ENCODE peak calls at places on chromosomes 3 and 15, in eight cellular contexts. Z, B, W, U, L, T, A and K are unnamed samples.
A peak's percentile ranks its signal among the peaks of the same experiment; 100 is the strongest.

GRCh38 chr3:5197470-5198312 is 10.2 kb downstream of the EDEM1 start:
- DNase-seq in Z (no peak), B (no peak), W (no peak), U (no peak), L (no peak), T (no peak), A (peak; percentile 73), K (no peak)

GRCh38 chr3:52721742-52722033 is 15.8 kb downstream of the SPCS1 start:
- DNase-seq in Z (no peak), B (no peak), W (no peak), U (no peak), L (no peak), T (no peak), A (no peak), K (no peak)

GRCh38 chr15:79540551-79540950 is 108.4 kb downstream of the MINAR1 start:
- DNase-seq in Z (no peak), B (no peak), W (no peak), U (no peak), L (no peak), T (no peak), A (no peak), K (no peak)

GRCh38 chr3:184643442-184643841 is 68.4 kb downstream of the MAGEF1 start:
- DNase-seq in Z (no peak), B (no peak), W (no peak), U (no peak), L (no peak), T (no peak), A (no peak), K (no peak)

GRCh38 chr15:59051867-59052861 is 52.8 kb upstream of the CCNB2 start:
- DNase-seq in Z (no peak), B (no peak), W (no peak), U (no peak), L (no peak), T (no peak), A (no peak), K (no peak)

GRCh38 chr15:33360876-33361275 is 50.1 kb downstream of the RYR3 start:
- DNase-seq in Z (no peak), B (no peak), W (no peak), U (no peak), L (no peak), T (no peak), A (no peak), K (no peak)

GRCh38 chr3:127417709-127418559 is 130.1 kb upstream of the PRR20G start:
- DNase-seq in Z (no peak), B (no peak), W (no peak), U (peak; percentile 41), L (peak; percentile 63), T (no peak), A (no peak), K (peak; percentile 65)

GRCh38 chr3:126119008-126119675 is 35.2 kb upstream of the SLC41A3 start:
- DNase-seq in Z (no peak), B (peak; percentile 10), W (peak; percentile 50), U (no peak), L (no peak), T (no peak), A (no peak), K (peak; percentile 46)

GRCh38 chr3:64814360-64814759 is 126.6 kb upstream of the ADAMTS9 start:
- DNase-seq in Z (no peak), B (no peak), W (no peak), U (no peak), L (no peak), T (no peak), A (no peak), K (no peak)

GRCh38 chr15:29183071-29183831 is 86.4 kb downstream of the NSMCE3 start:
- DNase-seq in Z (no peak), B (no peak), W (no peak), U (no peak), L (no peak), T (peak; percentile 48), A (no peak), K (no peak)

GRCh38 chr3:153026026-153026425 is 136.0 kb upstream of the RAP2B start:
- DNase-seq in Z (no peak), B (no peak), W (no peak), U (no peak), L (no peak), T (peak; percentile 53), A (peak; percentile 52), K (no peak)

GRCh38 chr3:133535971-133536634 is 37.4 kb upstream of the CDV3 start:
- DNase-seq in Z (no peak), B (no peak), W (no peak), U (no peak), L (no peak), T (peak; percentile 82), A (peak; percentile 98), K (no peak)

GRCh38 chr15:80620141-80620540 is 75.0 kb upstream of the ABHD17C start:
- DNase-seq in Z (no peak), B (no peak), W (no peak), U (no peak), L (no peak), T (no peak), A (no peak), K (no peak)

GRCh38 chr3:42700366-42701288 is 2.0 kb downstream of the HHATL start:
- DNase-seq in Z (no peak), B (no peak), W (no peak), U (no peak), L (peak; percentile 46), T (no peak), A (no peak), K (no peak)

GRCh38 chr3:118292841-118293240 is 741.8 kb downstream of the IGSF11 start:
- DNase-seq in Z (no peak), B (no peak), W (no peak), U (no peak), L (no peak), T (no peak), A (no peak), K (no peak)

GRCh38 chr15:85837011-85837433 is 42.3 kb upstream of the KLHL25 start:
- DNase-seq in Z (no peak), B (no peak), W (no peak), U (no peak), L (no peak), T (peak; percentile 29), A (no peak), K (no peak)

GRCh38 chr3:70000028-70000410 is 486 bp downstream of the SAMMSON start:
- DNase-seq in Z (no peak), B (no peak), W (no peak), U (no peak), L (no peak), T (no peak), A (no peak), K (no peak)

GRCh38 chr3:114442251-114442650 is 148.4 kb downstream of the TIGIT start:
- DNase-seq in Z (no peak), B (no peak), W (no peak), U (no peak), L (no peak), T (peak; percentile 48), A (peak; percentile 77), K (no peak)

GRCh38 chr3:71066849-71067261 is 516.7 kb downstream of the FOXP1 start:
- DNase-seq in Z (no peak), B (no peak), W (no peak), U (no peak), L (peak; percentile 65), T (peak; percentile 53), A (peak; percentile 65), K (no peak)

GRCh38 chr3:111747490-111747889 is 111.6 kb upstream of the PHLDB2 start:
- DNase-seq in Z (no peak), B (no peak), W (no peak), U (no peak), L (no peak), T (peak; percentile 40), A (peak; percentile 73), K (no peak)

DNA sequence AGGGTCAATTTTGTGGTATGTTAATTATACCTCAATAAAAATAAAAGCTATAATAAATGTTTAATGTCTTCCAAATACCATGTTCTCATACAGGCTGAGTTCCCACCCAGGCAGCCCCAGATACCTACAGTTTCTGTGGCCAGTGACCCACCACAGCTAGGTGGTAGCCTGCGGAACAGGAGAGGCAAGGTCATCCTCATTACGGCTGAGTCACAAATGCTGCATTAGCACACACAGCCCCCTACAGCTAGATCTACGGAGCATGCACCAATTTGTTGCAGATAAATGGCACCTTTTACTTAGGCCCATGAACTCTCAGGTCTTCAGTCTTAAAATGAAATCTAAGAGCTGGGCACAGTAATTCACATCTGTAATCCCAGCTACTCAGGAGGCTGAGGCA is 5.1 kb downstream of the SPATA12 start:
- DNase-seq in Z (no peak), B (no peak), W (no peak), U (no peak), L (no peak), T (no peak), A (peak; percentile 19), K (no peak)
- H3K4me3 ChIP-seq in Z (no peak overlapping the region), B (no peak overlapping the region), W (no peak overlapping the region), U (no peak overlapping the region), L (no peak overlapping the region), T (no peak overlapping the region), A (no peak overlapping the region), K (no peak overlapping the region)

GRCh38 chr3:172987268-172987667 is 153.8 kb downstream of the SPATA16 start:
- DNase-seq in Z (no peak), B (no peak), W (no peak), U (no peak), L (no peak), T (peak; percentile 10), A (no peak), K (no peak)
- TF ChIP-seq CTCF in Z (no peak), B (no peak), W (no peak), U (no peak), L (no peak), T (peak; percentile 25), A (no peak), K (no peak)

GRCh38 chr3:65963787-65964707 is 74.7 kb downstream of the MAGI1 start:
- DNase-seq in Z (no peak), B (no peak), W (no peak), U (no peak), L (no peak), T (peak; percentile 94), A (peak; percentile 93), K (no peak)
- H3K27ac ChIP-seq in Z (no peak overlapping the region), B (no peak overlapping the region), W (no peak overlapping the region), U (no peak overlapping the region), L (no peak overlapping the region), T (peak overlapping the region; percentile 95), A (no peak overlapping the region), K (no peak overlapping the region)

GRCh38 chr15:52803543-52804306 is 13.6 kb upstream of the ONECUT1 start:
- DNase-seq in Z (no peak), B (peak; percentile 55), W (no peak), U (no peak), L (no peak), T (no peak), A (no peak), K (no peak)
- H3K4me3 ChIP-seq in Z (no peak overlapping the region), B (peak overlapping the region; percentile 21), W (no peak overlapping the region), U (peak overlapping the region; percentile 5), L (peak overlapping the region; percentile 12), T (no peak overlapping the region), A (no peak overlapping the region), K (peak overlapping the region; percentile 49)